ENCODE peak calls at places on chromosomes 1 and 21, in seven cellular contexts. L is ELF-1; F is NCI-H2107; Z is stimulated activated CD4-positive, alpha-beta T cell treated with anti-CD3 and anti-CD28 coated beads, Interleukin-12 subunit alpha, Interleukin-12 subunit beta, amount 100 ng/mL, for 24 hours; A is erythroblast; X is HT1080; M is GM12865. W is an unnamed sample.

GRCh38 chr1:48749068-48749467 is 27.6 kb downstream of the BEND5 start:
- DNase-seq in L (no peak), F (no peak), Z (no peak), A (no peak), X (no peak), M (no peak), W (no peak)

GRCh38 chr1:178258521-178258920 is 164.6 kb downstream of the RASAL2 start:
- DNase-seq in L (no peak), F (no peak), Z (no peak), A (no peak), X (no peak), M (no peak), W (no peak)

GRCh38 chr1:54384471-54384870 is 21.7 kb downstream of the SSBP3 start:
- DNase-seq in L (no peak), F (no peak), Z (no peak), A (no peak), X (no peak), M (no peak), W (no peak)

GRCh38 chr1:147600119-147601111 is 59.1 kb downstream of the BCL9 start:
- DNase-seq in L (peak; percentile 47), F (no peak), Z (no peak), A (peak; percentile 30), X (peak; percentile 58), M (peak; percentile 11), W (no peak)

GRCh38 chr1:237386362-237387143 is 344.6 kb downstream of the RYR2 start:
- DNase-seq in L (no peak), F (no peak), Z (no peak), A (peak; percentile 49), X (peak; percentile 26), M (peak; percentile 25), W (no peak)

GRCh38 chr1:20551945-20552727 is at the start of gene FAM43B:
- DNase-seq in L (peak; percentile 51), F (no peak), Z (no peak), A (peak; percentile 4), X (no peak), M (peak; percentile 8), W (no peak)

GRCh38 chr1:224106568-224107281 is 7.2 kb upstream of the FBXO28 start:
- DNase-seq in L (peak; percentile 53), F (peak; percentile 31), Z (no peak), A (peak; percentile 23), X (peak; percentile 65), M (peak; percentile 69), W (no peak)

GRCh38 chr21:34345892-34346291 is 17.9 kb upstream of the KCNE2 start:
- DNase-seq in L (no peak), F (no peak), Z (no peak), A (no peak), X (no peak), M (no peak), W (no peak)

GRCh38 chr1:203968728-203969127 is 104.2 kb upstream of the SOX13 start:
- DNase-seq in L (no peak), F (no peak), Z (no peak), A (no peak), X (no peak), M (no peak), W (no peak)

GRCh38 chr1:12539705-12540579 is 78.1 kb downstream of the DHRS3 start:
- DNase-seq in L (peak; percentile 97), F (no peak), Z (no peak), A (no peak), X (peak; percentile 48), M (no peak), W (no peak)

GRCh38 chr1:50974618-50974935 is 4.5 kb downstream of the CDKN2C start:
- DNase-seq in L (no peak), F (no peak), Z (no peak), A (no peak), X (peak; percentile 42), M (no peak), W (no peak)

GRCh38 chr1:56967900-56968832 is 2.4 kb upstream of the C8B start:
- DNase-seq in L (peak; percentile 55), F (no peak), Z (no peak), A (peak; percentile 25), X (no peak), M (peak; percentile 16), W (no peak)

W was measured in activated naive CD4-positive, alpha-beta T cell treated with anti-CD3 and anti-CD28 coated beads, Interleukin-2, amount 50 U/mL, for 16 hours.